ENCODE peak calls at places on chromosomes 6 and 20, in seven cellular contexts. S is IMR-90; O is astrocyte of the spinal cord; W is endodermal cell; V is WERI-Rb-1; C is CD8-positive, alpha-beta T cell; K is astrocyte of the cerebellum. F is an unnamed sample.

GRCh38 chr20:61925555-61926252 is 140.0 kb downstream of the TAF4 start:
- DNase-seq in S (peak; percentile 65), O (peak; percentile 90), W (no peak), V (no peak), C (no peak), K (peak; percentile 39), F (no peak)

GRCh38 chr6:167058261-167058660 is 59.1 kb downstream of the CEP43 start:
- DNase-seq in S (no peak), O (peak; percentile 14), W (no peak), V (no peak), C (no peak), K (peak; percentile 35), F (no peak)

GRCh38 chr6:155195903-155196302 is 67.9 kb upstream of the CLDN20 start:
- DNase-seq in S (no peak), O (no peak), W (peak; percentile 72), V (no peak), C (no peak), K (no peak), F (no peak)

GRCh38 chr6:113172531-113172966 is 684.6 kb upstream of the MARCKS start:
- DNase-seq in S (no peak), O (no peak), W (no peak), V (no peak), C (no peak), K (no peak), F (no peak)

GRCh38 chr20:7375905-7376304 is 564.4 kb downstream of the HAO1 start:
- DNase-seq in S (peak; percentile 17), O (peak; percentile 39), W (no peak), V (no peak), C (no peak), K (no peak), F (no peak)

GRCh38 chr6:31815025-31815838 is at the start of the genes HSPA1A and HSPA1L:
- DNase-seq in S (peak; percentile 95), O (peak; percentile 97), W (peak; percentile 100), V (no peak), C (peak; percentile 41), K (peak; percentile 90), F (peak; percentile 63)

GRCh38 chr6:51817832-51818231 is 269.6 kb downstream of the PKHD1 start:
- DNase-seq in S (no peak), O (no peak), W (no peak), V (no peak), C (no peak), K (no peak), F (no peak)

GRCh38 chr6:118325220-118325860 is 222.8 kb upstream of the PLN start:
- DNase-seq in S (peak; percentile 14), O (peak; percentile 33), W (no peak), V (no peak), C (no peak), K (no peak), F (no peak)

GRCh38 chr6:146441907-146442306 is 101.7 kb upstream of the RAB32 start:
- DNase-seq in S (no peak), O (no peak), W (no peak), V (no peak), C (no peak), K (no peak), F (no peak)

GRCh38 chr6:11381801-11382513 is 149.5 kb upstream of the NEDD9 start:
- DNase-seq in S (no peak), O (no peak), W (peak; percentile 49), V (no peak), C (peak; percentile 64), K (no peak), F (no peak)

GRCh38 chr6:131652472-131652871 is 15.4 kb downstream of the ENPP3 start:
- DNase-seq in S (peak; percentile 62), O (peak; percentile 14), W (no peak), V (no peak), C (no peak), K (no peak), F (no peak)

GRCh38 chr20:45783656-45784294 is 7.9 kb downstream of the WFDC3 start:
- DNase-seq in S (no peak), O (peak; percentile 18), W (no peak), V (no peak), C (no peak), K (no peak), F (no peak)

GRCh38 chr20:41960166-41960565 is 342.0 kb upstream of the CHD6 start:
- DNase-seq in S (no peak), O (no peak), W (no peak), V (no peak), C (no peak), K (no peak), F (no peak)

DNA sequence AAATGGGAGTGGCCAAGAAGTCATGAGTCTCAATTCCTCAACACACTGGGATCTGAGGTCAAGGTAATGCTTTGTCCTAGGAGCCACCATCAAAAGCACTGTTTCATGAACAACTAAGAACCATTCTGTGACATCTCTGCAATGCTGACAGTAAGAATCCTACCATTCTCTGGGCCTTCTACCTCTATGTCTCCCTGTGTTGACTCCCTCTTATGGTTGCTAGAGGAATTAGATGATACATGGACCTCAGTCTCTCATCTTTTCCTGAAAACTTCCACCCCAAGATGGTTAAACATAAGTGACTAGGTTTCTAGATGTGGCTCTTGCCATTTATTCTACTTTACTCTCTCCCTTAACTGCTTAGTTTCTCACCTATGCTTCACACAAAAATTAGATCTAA is 9.1 kb downstream of the MTRF1L start:
- DNase-seq in S (no peak), O (no peak), W (no peak), V (no peak), C (no peak), K (no peak), F (no peak)
- TF ChIP-seq CTCF in S (peak; percentile 6), O (peak; percentile 16), W (peak; percentile 60), V (peak; percentile 43), C (no peak), K (peak; percentile 18), F (peak; percentile 2)

GRCh38 chr6:101402618-101403002 is 9.1 kb downstream of the GRIK2 start:
- DNase-seq in S (no peak), O (no peak), W (peak; percentile 84), V (no peak), C (no peak), K (no peak), F (no peak)
- H3K4me3 ChIP-seq in S (peak overlapping the region; percentile 54), O (peak overlapping the region; percentile 35), W (peak overlapping the region; percentile 76), V (no peak overlapping the region), C (no peak overlapping the region), K (peak overlapping the region; percentile 32), F (peak overlapping the region; percentile 49)

GRCh38 chr6:42050011-42050896 is at the start of gene TAF8:
- DNase-seq in S (peak; percentile 92), O (peak; percentile 95), W (peak; percentile 96), V (peak; percentile 97), C (peak; percentile 86), K (peak; percentile 86), F (peak; percentile 59)
- TF ChIP-seq CTCF in S (no peak), O (no peak), W (no peak), V (no peak), C (no peak), K (no peak), F (no peak)

GRCh38 chr6:145194389-145194788 is 540.9 kb downstream of the EPM2A start:
- DNase-seq in S (no peak), O (no peak), W (no peak), V (no peak), C (no peak), K (no peak), F (no peak)
- H3K4me3 ChIP-seq in S (no peak overlapping the region), O (no peak overlapping the region), W (no peak overlapping the region), V (no peak overlapping the region), C (no peak overlapping the region), K (no peak overlapping the region), F (no peak overlapping the region)

GRCh38 chr6:53984581-53984980 is 126.7 kb upstream of the MLIP start:
- DNase-seq in S (no peak), O (no peak), W (no peak), V (no peak), C (no peak), K (no peak), F (no peak)

GRCh38 chr6:53986721-53987526 is 124.3 kb upstream of the MLIP start:
- DNase-seq in S (peak; percentile 17), O (peak; percentile 52), W (no peak), V (no peak), C (no peak), K (no peak), F (no peak)

GRCh38 chr6:53985361-53985760 is 125.9 kb upstream of the MLIP start:
- DNase-seq in S (no peak), O (peak; percentile 9), W (no peak), V (no peak), C (no peak), K (no peak), F (no peak)

GRCh38 chr6:53987527-53987888 is 123.7 kb upstream of the MLIP start:
- DNase-seq in S (no peak), O (no peak), W (no peak), V (no peak), C (no peak), K (no peak), F (no peak)

DNA sequence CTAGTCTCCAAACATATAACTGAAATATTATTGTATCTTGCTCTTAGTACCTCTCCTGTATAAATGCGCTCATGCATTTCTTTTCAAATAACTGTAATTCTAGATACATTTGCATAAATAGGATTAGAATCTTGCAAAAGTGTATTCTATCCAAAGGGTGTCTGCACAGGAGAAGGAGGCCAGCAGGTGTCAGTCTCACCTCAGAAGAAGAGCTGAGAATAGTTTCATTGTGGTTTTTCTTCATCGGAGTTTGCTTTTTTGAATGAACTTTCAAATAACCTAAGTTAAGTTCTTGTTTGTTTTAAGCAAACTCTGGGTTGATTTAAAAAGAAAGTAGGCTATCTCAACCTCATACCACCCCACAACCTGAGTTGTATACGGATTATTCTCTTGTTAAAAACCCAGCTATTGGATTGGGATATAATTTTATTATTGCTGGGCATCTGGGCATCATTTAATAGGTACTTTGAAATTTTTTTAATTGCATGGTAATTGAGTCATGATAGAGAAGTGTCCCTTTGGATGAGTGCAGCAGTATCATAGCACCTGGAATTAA is 125.0 kb upstream of the MLIP start:
- DNase-seq in S (peak; percentile 70), O (peak; percentile 77), W (peak; percentile 66), V (peak; percentile 55), C (no peak), K (peak; percentile 62), F (no peak)
- TF ChIP-seq CTCF in S (peak; percentile 92), O (peak; percentile 86), W (peak; percentile 94), V (peak; percentile 78), C (no peak), K (peak; percentile 84), F (peak; percentile 68)

F was measured in AG04449.